ENCODE peak calls at places on chromosomes 12 and 14, in seven cellular contexts. One of them, this sample, is unnamed.

GRCh38 chr12:27531916-27532315 is 7.9 kb downstream of the PPFIBP1 start:
- DNase-seq in RWPE1: no peak
- DNase-seq in activated T-helper 1 cell treated with anti-CD3 and anti-CD28 coated beads, Interleukin-2, amount 50 U/mL, for 16 hours: no peak
- DNase-seq in naive thymus-derived CD4-positive, alpha-beta T cell: no peak
- DNase-seq in HS-5: no peak
- DNase-seq in brain microvascular endothelial cell: no peak
- DNase-seq in H7: no peak
- DNase-seq in this sample: no peak

GRCh38 chr12:64828713-64829112 is 4.3 kb downstream of the TBC1D30 start:
- DNase-seq in RWPE1: no peak
- DNase-seq in activated T-helper 1 cell treated with anti-CD3 and anti-CD28 coated beads, Interleukin-2, amount 50 U/mL, for 16 hours: no peak
- DNase-seq in naive thymus-derived CD4-positive, alpha-beta T cell: no peak
- DNase-seq in HS-5: no peak
- DNase-seq in brain microvascular endothelial cell: no peak
- DNase-seq in H7: no peak
- DNase-seq in this sample: no peak

GRCh38 chr12:49901986-49902385 is 1.7 kb downstream of the FAIM2 start:
- DNase-seq in RWPE1: no peak
- DNase-seq in activated T-helper 1 cell treated with anti-CD3 and anti-CD28 coated beads, Interleukin-2, amount 50 U/mL, for 16 hours: no peak
- DNase-seq in naive thymus-derived CD4-positive, alpha-beta T cell: no peak
- DNase-seq in HS-5: no peak
- DNase-seq in brain microvascular endothelial cell: no peak
- DNase-seq in H7: no peak
- DNase-seq in this sample: no peak

GRCh38 chr12:124745891-124746570 is 117.6 kb downstream of the SCARB1 start:
- DNase-seq in RWPE1: peak; percentile 79
- DNase-seq in activated T-helper 1 cell treated with anti-CD3 and anti-CD28 coated beads, Interleukin-2, amount 50 U/mL, for 16 hours: no peak
- DNase-seq in naive thymus-derived CD4-positive, alpha-beta T cell: no peak
- DNase-seq in HS-5: no peak
- DNase-seq in brain microvascular endothelial cell: peak; percentile 84
- DNase-seq in H7: peak; percentile 96
- DNase-seq in this sample: no peak

GRCh38 chr12:32043928-32044549 is 62.6 kb upstream of the BICD1 start:
- DNase-seq in RWPE1: no peak
- DNase-seq in activated T-helper 1 cell treated with anti-CD3 and anti-CD28 coated beads, Interleukin-2, amount 50 U/mL, for 16 hours: no peak
- DNase-seq in naive thymus-derived CD4-positive, alpha-beta T cell: no peak
- DNase-seq in HS-5: no peak
- DNase-seq in brain microvascular endothelial cell: no peak
- DNase-seq in H7: no peak
- DNase-seq in this sample: no peak

GRCh38 chr12:102427542-102427923 is 52.8 kb downstream of the IGF1 start:
- DNase-seq in RWPE1: no peak
- DNase-seq in activated T-helper 1 cell treated with anti-CD3 and anti-CD28 coated beads, Interleukin-2, amount 50 U/mL, for 16 hours: no peak
- DNase-seq in naive thymus-derived CD4-positive, alpha-beta T cell: no peak
- DNase-seq in HS-5: no peak
- DNase-seq in brain microvascular endothelial cell: no peak
- DNase-seq in H7: no peak
- DNase-seq in this sample: no peak

GRCh38 chr14:49962616-49963015 is 69.7 kb downstream of the ARF6 start:
- DNase-seq in RWPE1: peak; percentile 87
- DNase-seq in activated T-helper 1 cell treated with anti-CD3 and anti-CD28 coated beads, Interleukin-2, amount 50 U/mL, for 16 hours: no peak
- DNase-seq in naive thymus-derived CD4-positive, alpha-beta T cell: no peak
- DNase-seq in HS-5: no peak
- DNase-seq in brain microvascular endothelial cell: no peak
- DNase-seq in H7: no peak
- DNase-seq in this sample: no peak

GRCh38 chr14:78086342-78086741 is 83.8 kb upstream of the NRXN3 start:
- DNase-seq in RWPE1: no peak
- DNase-seq in activated T-helper 1 cell treated with anti-CD3 and anti-CD28 coated beads, Interleukin-2, amount 50 U/mL, for 16 hours: no peak
- DNase-seq in naive thymus-derived CD4-positive, alpha-beta T cell: no peak
- DNase-seq in HS-5: no peak
- DNase-seq in brain microvascular endothelial cell: no peak
- DNase-seq in H7: no peak
- DNase-seq in this sample: no peak

GRCh38 chr12:116697305-116698130 is 40.4 kb downstream of the SPRING1 start:
- DNase-seq in RWPE1: no peak
- DNase-seq in activated T-helper 1 cell treated with anti-CD3 and anti-CD28 coated beads, Interleukin-2, amount 50 U/mL, for 16 hours: no peak
- DNase-seq in naive thymus-derived CD4-positive, alpha-beta T cell: no peak
- DNase-seq in HS-5: no peak
- DNase-seq in brain microvascular endothelial cell: no peak
- DNase-seq in H7: peak; percentile 73
- DNase-seq in this sample: no peak

GRCh38 chr14:103108749-103109207 is 14.3 kb downstream of the EXOC3L4 start:
- DNase-seq in RWPE1: no peak
- DNase-seq in activated T-helper 1 cell treated with anti-CD3 and anti-CD28 coated beads, Interleukin-2, amount 50 U/mL, for 16 hours: no peak
- DNase-seq in naive thymus-derived CD4-positive, alpha-beta T cell: no peak
- DNase-seq in HS-5: peak; percentile 39
- DNase-seq in brain microvascular endothelial cell: no peak
- DNase-seq in H7: peak; percentile 88
- DNase-seq in this sample: no peak

This sample was measured in GM19239.